ENCODE peak calls at places on chromosomes 6 and 20, in nine cellular contexts. W, V, Z, D, Q, Y, C, O and N are unnamed samples.

GRCh38 chr6:14804444-14805210 is 441.2 kb upstream of the JARID2 start:
- DNase-seq in W (no peak), V (peak; percentile 98), Z (peak; percentile 84), D (no peak), Q (no peak), Y (peak; percentile 94), C (peak; percentile 90), O (no peak), N (no peak)

GRCh38 chr20:63745424-63745805 is 5.8 kb downstream of the SLC2A4RG start:
- DNase-seq in W (no peak), V (no peak), Z (no peak), D (no peak), Q (no peak), Y (no peak), C (no peak), O (no peak), N (no peak)

GRCh38 chr6:49902856-49903255 is 36.5 kb upstream of the CRISP1 start:
- DNase-seq in W (no peak), V (no peak), Z (no peak), D (no peak), Q (no peak), Y (no peak), C (no peak), O (no peak), N (no peak)

GRCh38 chr6:6002809-6003333 is 3.9 kb downstream of the NRN1 start:
- DNase-seq in W (no peak), V (no peak), Z (no peak), D (no peak), Q (no peak), Y (no peak), C (no peak), O (no peak), N (no peak)

GRCh38 chr20:49400410-49400809 is 82.1 kb downstream of the KCNB1 start:
- DNase-seq in W (no peak), V (no peak), Z (peak; percentile 25), D (no peak), Q (no peak), Y (no peak), C (peak; percentile 48), O (no peak), N (no peak)

GRCh38 chr6:16929814-16930213 is 168.6 kb upstream of the ATXN1 start:
- DNase-seq in W (no peak), V (peak; percentile 98), Z (peak; percentile 77), D (no peak), Q (no peak), Y (no peak), C (peak; percentile 97), O (no peak), N (no peak)

GRCh38 chr20:18058661-18059467 is 1.1 kb upstream of the OVOL2 start:
- DNase-seq in W (no peak), V (no peak), Z (no peak), D (peak; percentile 77), Q (peak; percentile 82), Y (peak; percentile 57), C (no peak), O (no peak), N (no peak)

GRCh38 chr6:107485157-107485556 is 4.8 kb upstream of the SOBP start:
- DNase-seq in W (no peak), V (no peak), Z (no peak), D (no peak), Q (no peak), Y (no peak), C (no peak), O (no peak), N (no peak)

GRCh38 chr6:33279971-33280511 is 3.1 kb downstream of the B3GALT4 start:
- DNase-seq in W (peak; percentile 85), V (peak; percentile 47), Z (peak; percentile 53), D (no peak), Q (no peak), Y (no peak), C (peak; percentile 45), O (no peak), N (peak; percentile 45)

GRCh38 chr6:161044335-161044734 is 52.8 kb downstream of the MAP3K4 start:
- DNase-seq in W (no peak), V (no peak), Z (peak; percentile 55), D (no peak), Q (no peak), Y (no peak), C (no peak), O (no peak), N (no peak)

GRCh38 chr6:161828355-161828754 is 554.5 kb upstream of the AGPAT4 start:
- DNase-seq in W (no peak), V (no peak), Z (no peak), D (no peak), Q (no peak), Y (no peak), C (no peak), O (no peak), N (no peak)

GRCh38 chr6:4776967-4777925 is 1.0 kb downstream of the CDYL start:
- DNase-seq in W (no peak), V (peak; percentile 54), Z (peak; percentile 52), D (peak; percentile 23), Q (no peak), Y (peak; percentile 52), C (peak; percentile 53), O (no peak), N (peak; percentile 85)

GRCh38 chr20:33444797-33445560 is 1.4 kb upstream of the SNTA1 start:
- DNase-seq in W (no peak), V (peak; percentile 13), Z (peak; percentile 25), D (no peak), Q (no peak), Y (peak; percentile 35), C (no peak), O (no peak), N (peak; percentile 40)

DNA sequence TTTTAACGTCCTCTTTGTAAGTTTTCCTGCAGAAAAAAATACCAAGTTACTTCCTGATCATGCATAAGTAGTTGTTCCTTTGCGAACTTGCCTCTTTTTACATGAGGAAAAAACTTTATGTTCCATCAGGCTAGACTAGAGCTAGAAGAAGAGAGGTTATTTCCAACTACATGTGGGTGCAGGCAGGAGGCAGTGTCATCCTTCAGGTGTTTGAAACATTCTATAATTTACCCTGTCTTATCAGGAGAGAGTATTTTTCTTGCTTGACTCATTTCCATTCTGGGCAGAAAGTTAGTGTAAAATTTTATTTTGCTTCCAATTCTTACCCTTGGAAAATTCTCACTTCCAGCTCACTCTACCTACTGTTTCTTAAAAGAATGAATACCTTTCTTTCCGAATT is 28.5 kb upstream of the EPHA7 start:
- DNase-seq in W (no peak), V (no peak), Z (no peak), D (no peak), Q (no peak), Y (no peak), C (no peak), O (no peak), N (no peak)
- TF ChIP-seq CTCF in W (no peak), V (no peak), Z (no peak), D (no peak), Q (no peak), Y (no peak), C (peak; percentile 11), O (peak; percentile 26), N (no peak)

DNA sequence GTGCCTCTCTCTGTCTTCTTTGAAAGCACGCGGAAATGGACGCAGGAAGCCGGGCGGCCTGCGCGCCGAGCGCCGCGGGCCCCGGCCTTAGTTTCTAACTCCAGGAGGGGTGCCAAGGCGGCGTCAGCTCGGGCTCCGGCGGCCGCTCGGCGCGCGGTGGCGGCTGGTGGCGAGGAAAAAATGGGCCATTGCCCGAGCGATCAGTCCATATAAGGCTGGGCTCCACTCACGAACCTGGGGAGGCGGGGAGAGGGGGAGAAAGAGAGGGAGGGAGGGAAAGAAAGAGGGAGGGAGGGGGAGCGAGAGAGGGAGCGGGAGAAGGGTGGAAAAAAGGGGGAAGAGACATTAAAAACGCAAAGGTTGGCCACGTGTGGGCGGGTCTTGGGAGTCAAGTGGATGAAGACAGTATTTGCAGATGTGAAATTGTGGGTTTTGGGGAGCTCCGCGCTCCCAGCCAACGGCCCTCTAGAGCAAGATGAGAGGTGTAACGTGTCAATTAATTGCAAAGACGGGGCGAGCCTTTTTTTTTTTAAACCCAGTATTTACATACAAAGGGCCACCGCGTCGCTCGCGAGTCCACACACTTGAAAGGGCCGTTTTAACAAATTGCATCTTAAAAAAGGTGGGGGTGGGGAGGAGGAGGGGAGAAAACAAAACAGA is at the start of gene NKX2-2:
- DNase-seq in W (no peak), V (no peak), Z (no peak), D (no peak), Q (peak; percentile 75), Y (no peak), C (no peak), O (no peak), N (no peak)
- H3K4me3 ChIP-seq in W (peak within 1 kb of the TSS; percentile 49), V (no peak within 1 kb of the TSS), Z (no peak within 1 kb of the TSS), D (no peak within 1 kb of the TSS), Q (peak within 1 kb of the TSS; percentile 14), Y (no peak within 1 kb of the TSS), C (peak within 1 kb of the TSS; percentile 31), O (peak within 1 kb of the TSS; percentile 11), N (no peak within 1 kb of the TSS)

DNA sequence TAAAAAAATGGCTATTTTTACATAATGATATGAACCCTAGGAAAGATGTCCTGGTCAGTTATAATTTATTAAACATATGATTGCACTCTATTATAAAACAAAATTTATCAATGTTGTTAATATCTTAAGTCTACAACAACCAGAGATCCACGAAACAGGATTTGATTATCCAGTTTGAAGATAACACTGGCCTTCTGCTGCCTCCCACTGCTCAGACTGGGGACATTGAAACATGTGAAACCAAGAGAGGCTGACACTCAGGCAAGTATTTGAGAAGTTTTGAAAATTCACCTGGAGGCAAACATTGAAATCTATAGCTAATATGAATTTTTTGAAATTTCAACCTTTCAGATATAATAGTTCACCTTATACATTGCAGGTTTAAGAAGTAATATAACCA is 219.3 kb upstream of the HSF2 start:
- DNase-seq in W (no peak), V (peak; percentile 32), Z (no peak), D (no peak), Q (no peak), Y (no peak), C (peak; percentile 25), O (no peak), N (no peak)
- TF ChIP-seq CTCF in W (no peak), V (peak; percentile 45), Z (no peak), D (no peak), Q (no peak), Y (no peak), C (peak; percentile 30), O (no peak), N (no peak)

GRCh38 chr6:150865043-150865405 is 478 bp upstream of the MTHFD1L start:
- DNase-seq in W (no peak), V (no peak), Z (no peak), D (no peak), Q (no peak), Y (no peak), C (no peak), O (no peak), N (no peak)
- H3K4me3 ChIP-seq in W (peak overlapping the region; percentile 87), V (peak overlapping the region; percentile 64), Z (peak overlapping the region; percentile 82), D (peak overlapping the region; percentile 2), Q (peak overlapping the region; percentile 56), Y (no peak overlapping the region), C (peak overlapping the region; percentile 78), O (peak overlapping the region; percentile 59), N (peak overlapping the region; percentile 85)